ENCODE peak calls at places on chromosomes 6 and 20, in six cellular contexts. One of them, this sample, is unnamed.

GRCh38 chr6:75444899-75445298 is 48.7 kb downstream of the FILIP1 start:
- DNase-seq in astrocyte of the spinal cord: no peak
- DNase-seq in WTC11: no peak
- DNase-seq in neural crest cell: no peak
- DNase-seq in upper lobe of left lung: no peak
- DNase-seq in endothelial cell: no peak
- DNase-seq in this sample: no peak

GRCh38 chr20:64238851-64239387 is 16.6 kb upstream of the PCMTD2 start:
- DNase-seq in astrocyte of the spinal cord: no peak
- DNase-seq in WTC11: no peak
- DNase-seq in neural crest cell: no peak
- DNase-seq in upper lobe of left lung: no peak
- DNase-seq in endothelial cell: no peak
- DNase-seq in this sample: no peak

GRCh38 chr20:39395478-39396291 is 433.5 kb downstream of the DHX35 start:
- DNase-seq in astrocyte of the spinal cord: no peak
- DNase-seq in WTC11: no peak
- DNase-seq in neural crest cell: no peak
- DNase-seq in upper lobe of left lung: no peak
- DNase-seq in endothelial cell: no peak
- DNase-seq in this sample: no peak

GRCh38 chr6:152091201-152091600 is 283.7 kb downstream of the ESR1 start:
- DNase-seq in astrocyte of the spinal cord: no peak
- DNase-seq in WTC11: no peak
- DNase-seq in neural crest cell: no peak
- DNase-seq in upper lobe of left lung: no peak
- DNase-seq in endothelial cell: no peak
- DNase-seq in this sample: no peak

GRCh38 chr20:52490715-52491430 is 299.3 kb upstream of the ZFP64 start:
- DNase-seq in astrocyte of the spinal cord: peak
- DNase-seq in WTC11: no peak
- DNase-seq in neural crest cell: no peak
- DNase-seq in upper lobe of left lung: no peak
- DNase-seq in endothelial cell: no peak
- DNase-seq in this sample: no peak

GRCh38 chr6:129191275-129191674 is 308.3 kb downstream of the LAMA2 start:
- DNase-seq in astrocyte of the spinal cord: no peak
- DNase-seq in WTC11: no peak
- DNase-seq in neural crest cell: no peak
- DNase-seq in upper lobe of left lung: no peak
- DNase-seq in endothelial cell: no peak
- DNase-seq in this sample: no peak

GRCh38 chr6:34391023-34391485 is 1.4 kb downstream of the NUDT3 start:
- DNase-seq in astrocyte of the spinal cord: peak
- DNase-seq in WTC11: no peak
- DNase-seq in neural crest cell: no peak
- DNase-seq in upper lobe of left lung: no peak
- DNase-seq in endothelial cell: no peak
- DNase-seq in this sample: no peak

GRCh38 chr6:44858998-44859397 is 469.1 kb upstream of the RUNX2 start:
- DNase-seq in astrocyte of the spinal cord: peak
- DNase-seq in WTC11: no peak
- DNase-seq in neural crest cell: no peak
- DNase-seq in upper lobe of left lung: no peak
- DNase-seq in endothelial cell: no peak
- DNase-seq in this sample: no peak

GRCh38 chr6:26473758-26474438 is 16.1 kb downstream of the BTN2A1 start:
- DNase-seq in astrocyte of the spinal cord: peak
- DNase-seq in WTC11: peak
- DNase-seq in neural crest cell: peak
- DNase-seq in upper lobe of left lung: no peak
- DNase-seq in endothelial cell: peak
- DNase-seq in this sample: peak

GRCh38 chr6:19205076-19205475 is 632.1 kb upstream of the ID4 start:
- DNase-seq in astrocyte of the spinal cord: no peak
- DNase-seq in WTC11: no peak
- DNase-seq in neural crest cell: no peak
- DNase-seq in upper lobe of left lung: peak
- DNase-seq in endothelial cell: no peak
- DNase-seq in this sample: no peak

GRCh38 chr20:57374931-57375651 is 16.1 kb upstream of the RBM38 start:
- DNase-seq in astrocyte of the spinal cord: no peak
- DNase-seq in WTC11: no peak
- DNase-seq in neural crest cell: no peak
- DNase-seq in upper lobe of left lung: no peak
- DNase-seq in endothelial cell: no peak
- DNase-seq in this sample: no peak

GRCh38 chr20:62123450-62124118 is 1.3 kb downstream of the LSM14B start:
- DNase-seq in astrocyte of the spinal cord: peak
- DNase-seq in WTC11: no peak
- DNase-seq in neural crest cell: no peak
- DNase-seq in upper lobe of left lung: no peak
- DNase-seq in endothelial cell: no peak
- DNase-seq in this sample: no peak

GRCh38 chr6:136429681-136430080 is 120.5 kb downstream of the MAP7 start:
- DNase-seq in astrocyte of the spinal cord: no peak
- DNase-seq in WTC11: no peak
- DNase-seq in neural crest cell: no peak
- DNase-seq in upper lobe of left lung: no peak
- DNase-seq in endothelial cell: no peak
- DNase-seq in this sample: no peak

GRCh38 chr6:105810922-105811482 is 275.1 kb upstream of the PRDM1 start:
- DNase-seq in astrocyte of the spinal cord: no peak
- DNase-seq in WTC11: no peak
- DNase-seq in neural crest cell: no peak
- DNase-seq in upper lobe of left lung: no peak
- DNase-seq in endothelial cell: no peak
- DNase-seq in this sample: no peak

GRCh38 chr20:17494201-17494600 is 37.0 kb downstream of the BFSP1 start:
- DNase-seq in astrocyte of the spinal cord: no peak
- DNase-seq in WTC11: no peak
- DNase-seq in neural crest cell: no peak
- DNase-seq in upper lobe of left lung: no peak
- DNase-seq in endothelial cell: no peak
- DNase-seq in this sample: no peak

GRCh38 chr20:49787371-49788357 is 25.0 kb upstream of the SLC9A8 start:
- DNase-seq in astrocyte of the spinal cord: no peak
- DNase-seq in WTC11: no peak
- DNase-seq in neural crest cell: no peak
- DNase-seq in upper lobe of left lung: no peak
- DNase-seq in endothelial cell: no peak
- DNase-seq in this sample: no peak

GRCh38 chr6:170529839-170530520 is 23.1 kb downstream of the PSMB1 start:
- DNase-seq in astrocyte of the spinal cord: peak
- DNase-seq in WTC11: peak
- DNase-seq in neural crest cell: peak
- DNase-seq in upper lobe of left lung: no peak
- DNase-seq in endothelial cell: peak
- DNase-seq in this sample: peak

GRCh38 chr20:5316188-5317158 is at the start of gene PROKR2:
- DNase-seq in astrocyte of the spinal cord: no peak
- DNase-seq in WTC11: peak
- DNase-seq in neural crest cell: peak
- DNase-seq in upper lobe of left lung: peak
- DNase-seq in endothelial cell: peak
- DNase-seq in this sample: peak

GRCh38 chr20:38931984-38932383 is 5.8 kb downstream of the FAM83D start:
- DNase-seq in astrocyte of the spinal cord: no peak
- DNase-seq in WTC11: no peak
- DNase-seq in neural crest cell: no peak
- DNase-seq in upper lobe of left lung: no peak
- DNase-seq in endothelial cell: no peak
- DNase-seq in this sample: no peak

GRCh38 chr6:160069050-160069454 is 52.6 kb upstream of the SLC22A1 start:
- DNase-seq in astrocyte of the spinal cord: no peak
- DNase-seq in WTC11: no peak
- DNase-seq in neural crest cell: no peak
- DNase-seq in upper lobe of left lung: no peak
- DNase-seq in endothelial cell: no peak
- DNase-seq in this sample: no peak

GRCh38 chr6:137104926-137105325 is 60.2 kb upstream of the IL20RA start:
- DNase-seq in astrocyte of the spinal cord: no peak
- DNase-seq in WTC11: no peak
- DNase-seq in neural crest cell: no peak
- DNase-seq in upper lobe of left lung: no peak
- DNase-seq in endothelial cell: no peak
- DNase-seq in this sample: no peak

GRCh38 chr6:90274481-90275030 is 22.1 kb downstream of the BACH2 start:
- DNase-seq in astrocyte of the spinal cord: no peak
- DNase-seq in WTC11: no peak
- DNase-seq in neural crest cell: no peak
- DNase-seq in upper lobe of left lung: no peak
- DNase-seq in endothelial cell: no peak
- DNase-seq in this sample: no peak

GRCh38 chr20:51533291-51534172 is 9.0 kb downstream of the NFATC2 start:
- DNase-seq in astrocyte of the spinal cord: peak
- DNase-seq in WTC11: no peak
- DNase-seq in neural crest cell: no peak
- DNase-seq in upper lobe of left lung: peak
- DNase-seq in endothelial cell: no peak
- DNase-seq in this sample: peak

GRCh38 chr20:3785240-3786125 is 1.1 kb downstream of the CENPB start:
- DNase-seq in astrocyte of the spinal cord: peak
- DNase-seq in WTC11: peak
- DNase-seq in neural crest cell: no peak
- DNase-seq in upper lobe of left lung: peak
- DNase-seq in endothelial cell: no peak
- DNase-seq in this sample: no peak

GRCh38 chr6:63573899-63574553 is 1.7 kb downstream of the LOC128125822 start:
- DNase-seq in astrocyte of the spinal cord: peak
- DNase-seq in WTC11: peak
- DNase-seq in neural crest cell: peak
- DNase-seq in upper lobe of left lung: no peak
- DNase-seq in endothelial cell: peak
- DNase-seq in this sample: peak

GRCh38 chr6:27250955-27251671 is 3.6 kb downstream of the PRSS16 start:
- DNase-seq in astrocyte of the spinal cord: no peak
- DNase-seq in WTC11: peak
- DNase-seq in neural crest cell: peak
- DNase-seq in upper lobe of left lung: peak
- DNase-seq in endothelial cell: peak
- DNase-seq in this sample: peak

GRCh38 chr6:42322676-42323075 is 105.0 kb upstream of the MRPS10 start:
- DNase-seq in astrocyte of the spinal cord: no peak
- DNase-seq in WTC11: peak
- DNase-seq in neural crest cell: no peak
- DNase-seq in upper lobe of left lung: no peak
- DNase-seq in endothelial cell: no peak
- DNase-seq in this sample: no peak
- TF ChIP-seq CTCF in astrocyte of the spinal cord: peak
- TF ChIP-seq CTCF in WTC11: peak
- TF ChIP-seq CTCF in neural crest cell: no peak
- TF ChIP-seq CTCF in upper lobe of left lung: no peak
- TF ChIP-seq CTCF in endothelial cell: no peak
- TF ChIP-seq CTCF in this sample: no peak

DNA sequence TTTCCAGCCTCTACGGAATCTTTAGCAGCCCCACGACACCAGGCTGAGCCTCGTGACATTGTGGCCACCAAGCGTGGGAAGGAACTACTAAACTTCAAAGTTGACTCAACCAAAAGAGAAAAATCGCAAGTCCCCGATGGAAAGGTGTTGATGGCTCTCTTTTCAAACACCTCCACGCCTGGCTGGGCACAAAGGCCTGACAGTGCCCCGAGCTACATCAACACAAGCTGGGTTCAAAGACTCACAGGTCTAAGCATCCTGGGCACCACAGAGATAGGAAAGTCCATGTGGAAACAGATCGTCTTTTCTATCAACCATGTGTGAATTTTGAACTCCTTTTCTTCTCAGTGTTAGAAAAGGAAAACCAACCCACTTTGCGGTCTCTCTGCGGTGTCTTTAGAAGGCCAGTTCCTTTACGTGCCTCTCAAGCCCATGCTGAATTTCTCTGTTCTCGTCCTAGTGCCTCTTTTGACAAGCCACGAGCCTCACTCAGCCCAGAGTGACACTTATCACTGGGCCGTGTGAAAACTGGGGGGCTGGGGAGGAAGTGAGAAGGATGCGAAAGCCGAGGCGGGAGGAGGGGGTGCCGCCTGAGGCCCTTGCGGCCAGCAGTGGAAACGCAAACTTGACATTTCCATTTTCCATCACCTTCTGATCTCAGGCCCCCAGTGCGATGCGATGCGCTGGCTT is 59.4 kb downstream of the GFOD1 start:
- DNase-seq in astrocyte of the spinal cord: no peak
- DNase-seq in WTC11: peak
- DNase-seq in neural crest cell: no peak
- DNase-seq in upper lobe of left lung: peak
- DNase-seq in endothelial cell: no peak
- DNase-seq in this sample: no peak
- TF ChIP-seq CTCF in astrocyte of the spinal cord: no peak
- TF ChIP-seq CTCF in WTC11: no peak
- TF ChIP-seq CTCF in neural crest cell: no peak
- TF ChIP-seq CTCF in upper lobe of left lung: no peak
- TF ChIP-seq CTCF in endothelial cell: peak
- TF ChIP-seq CTCF in this sample: no peak

GRCh38 chr6:111367393-111368088 is 115.5 kb downstream of the REV3L start:
- DNase-seq in astrocyte of the spinal cord: no peak
- DNase-seq in WTC11: no peak
- DNase-seq in neural crest cell: no peak
- DNase-seq in upper lobe of left lung: no peak
- DNase-seq in endothelial cell: no peak
- DNase-seq in this sample: no peak

GRCh38 chr6:111356551-111356950 is 126.5 kb downstream of the REV3L start:
- DNase-seq in astrocyte of the spinal cord: no peak
- DNase-seq in WTC11: no peak
- DNase-seq in neural crest cell: no peak
- DNase-seq in upper lobe of left lung: no peak
- DNase-seq in endothelial cell: no peak
- DNase-seq in this sample: no peak

GRCh38 chr6:111358454-111358853 is 124.6 kb downstream of the REV3L start:
- DNase-seq in astrocyte of the spinal cord: no peak
- DNase-seq in WTC11: no peak
- DNase-seq in neural crest cell: no peak
- DNase-seq in upper lobe of left lung: no peak
- DNase-seq in endothelial cell: no peak
- DNase-seq in this sample: no peak

GRCh38 chr6:111357680-111358079 is 125.3 kb downstream of the REV3L start:
- DNase-seq in astrocyte of the spinal cord: no peak
- DNase-seq in WTC11: no peak
- DNase-seq in neural crest cell: no peak
- DNase-seq in upper lobe of left lung: no peak
- DNase-seq in endothelial cell: no peak
- DNase-seq in this sample: no peak

DNA sequence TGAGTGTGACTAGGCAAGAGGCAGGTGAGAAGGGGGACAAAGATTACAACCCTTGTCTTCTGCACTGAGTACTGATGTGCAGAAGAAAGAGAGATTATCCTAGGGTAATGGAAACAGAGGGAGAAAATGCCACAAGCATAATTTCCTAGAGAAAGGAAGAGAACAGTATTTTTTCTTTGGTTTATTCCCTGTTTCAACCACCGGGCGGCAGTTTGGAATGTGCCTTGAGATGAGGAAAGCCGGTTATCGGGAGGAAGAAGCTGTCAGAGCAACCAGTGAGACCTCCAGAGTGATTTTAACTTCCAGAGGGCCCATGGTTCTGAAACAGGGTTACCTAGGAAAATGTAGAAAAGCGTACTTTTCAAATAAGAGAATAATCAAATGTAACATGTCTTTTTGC is 121.4 kb downstream of the REV3L start:
- DNase-seq in astrocyte of the spinal cord: peak
- DNase-seq in WTC11: peak
- DNase-seq in neural crest cell: peak
- DNase-seq in upper lobe of left lung: no peak
- DNase-seq in endothelial cell: peak
- DNase-seq in this sample: peak
- TF ChIP-seq CTCF in astrocyte of the spinal cord: peak
- TF ChIP-seq CTCF in WTC11: no peak
- TF ChIP-seq CTCF in neural crest cell: peak
- TF ChIP-seq CTCF in upper lobe of left lung: no peak
- TF ChIP-seq CTCF in endothelial cell: peak
- TF ChIP-seq CTCF in this sample: peak

GRCh38 chr6:54737247-54737646 is 109.3 kb upstream of the FAM83B start:
- DNase-seq in astrocyte of the spinal cord: no peak
- DNase-seq in WTC11: peak
- DNase-seq in neural crest cell: no peak
- DNase-seq in upper lobe of left lung: no peak
- DNase-seq in endothelial cell: no peak
- DNase-seq in this sample: peak
- TF ChIP-seq CTCF in astrocyte of the spinal cord: peak
- TF ChIP-seq CTCF in WTC11: peak
- TF ChIP-seq CTCF in neural crest cell: peak
- TF ChIP-seq CTCF in upper lobe of left lung: no peak
- TF ChIP-seq CTCF in endothelial cell: no peak
- TF ChIP-seq CTCF in this sample: peak

This sample was measured in glutamatergic neuron.